ENCODE peak calls at places on chromosomes 6 and 20, in ten cellular contexts. Y is CD4-positive, alpha-beta T cell; T is AG04449; O is RWPE1; F is fibroblast of lung; C is cardiac fibroblast; X is K562; H is spleen; I is coronary artery; R is A673. S is an unnamed sample.

GRCh38 chr6:155850408-155850841 is 394.8 kb upstream of the NOX3 start:
- DNase-seq in Y (no peak), T (no peak), O (no peak), F (peak), C (peak), X (no peak), H (no peak), I (no peak), R (no peak), S (peak)

GRCh38 chr6:38262041-38262440 is 377.7 kb downstream of the BTBD9 start:
- DNase-seq in Y (no peak), T (peak), O (peak), F (peak), C (peak), X (no peak), H (no peak), I (no peak), R (peak), S (peak)

GRCh38 chr6:127342946-127343752 is at the start of gene ECHDC1:
- DNase-seq in Y (peak), T (no peak), O (peak), F (peak), C (peak), X (peak), H (peak), I (peak), R (peak), S (peak)

GRCh38 chr6:90025418-90026089 is 131.3 kb downstream of the GJA10 start:
- DNase-seq in Y (no peak), T (peak), O (peak), F (peak), C (peak), X (no peak), H (no peak), I (no peak), R (peak), S (peak)

GRCh38 chr20:44582321-44583025 is at the start of gene PKIG:
- DNase-seq in Y (no peak), T (peak), O (no peak), F (peak), C (peak), X (no peak), H (no peak), I (peak), R (peak), S (peak)

GRCh38 chr6:107488875-107489635 is 862 bp upstream of the SOBP start:
- DNase-seq in Y (no peak), T (no peak), O (peak), F (no peak), C (peak), X (peak), H (peak), I (peak), R (peak), S (no peak)

GRCh38 chr6:22821664-22822320 is 252.4 kb downstream of the HDGFL1 start:
- DNase-seq in Y (no peak), T (peak), O (no peak), F (peak), C (peak), X (no peak), H (no peak), I (no peak), R (no peak), S (no peak)

GRCh38 chr6:63272397-63272796 is 47.4 kb downstream of the LGSN start:
- DNase-seq in Y (no peak), T (no peak), O (peak), F (no peak), C (peak), X (peak), H (no peak), I (no peak), R (peak), S (no peak)

GRCh38 chr6:148959008-148959407 is 212.2 kb downstream of the UST start:
- DNase-seq in Y (no peak), T (no peak), O (no peak), F (no peak), C (no peak), X (no peak), H (no peak), I (no peak), R (no peak), S (no peak)

GRCh38 chr6:81834141-81834621 is 81.7 kb upstream of the TENT5A start:
- DNase-seq in Y (no peak), T (peak), O (no peak), F (peak), C (peak), X (no peak), H (no peak), I (peak), R (peak), S (peak)

GRCh38 chr6:14729186-14729871 is 516.5 kb upstream of the JARID2 start:
- DNase-seq in Y (no peak), T (no peak), O (no peak), F (no peak), C (no peak), X (no peak), H (no peak), I (no peak), R (no peak), S (no peak)

GRCh38 chr6:114390176-114390575 is 47.4 kb upstream of the HS3ST5 start:
- DNase-seq in Y (no peak), T (no peak), O (no peak), F (peak), C (no peak), X (no peak), H (no peak), I (no peak), R (no peak), S (no peak)

GRCh38 chr6:41494212-41495115 is 51.7 kb upstream of the FOXP4 start:
- DNase-seq in Y (no peak), T (no peak), O (no peak), F (peak), C (peak), X (no peak), H (no peak), I (no peak), R (no peak), S (no peak)

GRCh38 chr20:62875419-62876355 is 14.1 kb upstream of the TCFL5 start:
- DNase-seq in Y (no peak), T (no peak), O (peak), F (peak), C (peak), X (peak), H (peak), I (peak), R (peak), S (no peak)

GRCh38 chr6:12075067-12075563 is 63.0 kb downstream of the HIVEP1 start:
- DNase-seq in Y (no peak), T (no peak), O (no peak), F (no peak), C (peak), X (no peak), H (no peak), I (no peak), R (no peak), S (no peak)
- TF ChIP-seq CTCF in Y (peak), T (peak), O (no peak), F (peak), C (peak), X (peak), H (peak), I (no peak), R (peak), S (peak)

GRCh38 chr20:20184149-20184548 is 131.8 kb downstream of the CFAP61 start:
- DNase-seq in Y (no peak), T (no peak), O (no peak), F (no peak), C (no peak), X (peak), H (no peak), I (no peak), R (peak), S (no peak)
- TF ChIP-seq CTCF in Y (no peak), T (peak), O (peak), F (no peak), C (peak), X (peak), H (no peak), I (no peak), R (peak), S (peak)

GRCh38 chr6:163940705-163941470 is 526.4 kb downstream of the QKI start:
- DNase-seq in Y (no peak), T (no peak), O (no peak), F (peak), C (peak), X (no peak), H (no peak), I (no peak), R (peak), S (no peak)

GRCh38 chr6:163944897-163945296 is 530.4 kb downstream of the QKI start:
- DNase-seq in Y (no peak), T (no peak), O (no peak), F (no peak), C (no peak), X (no peak), H (peak), I (no peak), R (peak), S (no peak)

GRCh38 chr6:163943647-163944395 is 529.3 kb downstream of the QKI start:
- DNase-seq in Y (no peak), T (no peak), O (no peak), F (peak), C (peak), X (no peak), H (peak), I (no peak), R (peak), S (no peak)

GRCh38 chr6:163942790-163943189 is 528.3 kb downstream of the QKI start:
- DNase-seq in Y (no peak), T (no peak), O (no peak), F (no peak), C (no peak), X (no peak), H (no peak), I (no peak), R (no peak), S (no peak)

GRCh38 chr6:163941471-163941980 is 527.0 kb downstream of the QKI start:
- DNase-seq in Y (no peak), T (no peak), O (no peak), F (no peak), C (no peak), X (no peak), H (peak), I (no peak), R (no peak), S (no peak)
- TF ChIP-seq CTCF in Y (no peak), T (no peak), O (no peak), F (no peak), C (no peak), X (no peak), H (no peak), I (no peak), R (no peak), S (no peak)

GRCh38 chr20:6626805-6627204 is 140.7 kb upstream of the BMP2 start:
- DNase-seq in Y (no peak), T (no peak), O (no peak), F (no peak), C (no peak), X (no peak), H (no peak), I (no peak), R (peak), S (no peak)
- TF ChIP-seq CTCF in Y (no peak), T (no peak), O (no peak), F (no peak), C (peak), X (no peak), H (no peak), I (no peak), R (peak), S (no peak)

GRCh38 chr20:9506337-9506821 is 8.0 kb upstream of the LAMP5 start:
- DNase-seq in Y (no peak), T (no peak), O (no peak), F (no peak), C (no peak), X (no peak), H (no peak), I (no peak), R (no peak), S (no peak)

GRCh38 chr20:9506964-9507369 is 7.4 kb upstream of the LAMP5 start:
- DNase-seq in Y (no peak), T (no peak), O (no peak), F (no peak), C (no peak), X (no peak), H (no peak), I (no peak), R (no peak), S (no peak)

GRCh38 chr20:9500121-9500911 is 14.1 kb upstream of the LAMP5 start:
- DNase-seq in Y (no peak), T (no peak), O (no peak), F (no peak), C (no peak), X (no peak), H (no peak), I (no peak), R (no peak), S (no peak)

GRCh38 chr20:9501473-9501872 is 12.9 kb upstream of the LAMP5 start:
- DNase-seq in Y (no peak), T (no peak), O (no peak), F (no peak), C (no peak), X (no peak), H (no peak), I (no peak), R (no peak), S (no peak)

DNA sequence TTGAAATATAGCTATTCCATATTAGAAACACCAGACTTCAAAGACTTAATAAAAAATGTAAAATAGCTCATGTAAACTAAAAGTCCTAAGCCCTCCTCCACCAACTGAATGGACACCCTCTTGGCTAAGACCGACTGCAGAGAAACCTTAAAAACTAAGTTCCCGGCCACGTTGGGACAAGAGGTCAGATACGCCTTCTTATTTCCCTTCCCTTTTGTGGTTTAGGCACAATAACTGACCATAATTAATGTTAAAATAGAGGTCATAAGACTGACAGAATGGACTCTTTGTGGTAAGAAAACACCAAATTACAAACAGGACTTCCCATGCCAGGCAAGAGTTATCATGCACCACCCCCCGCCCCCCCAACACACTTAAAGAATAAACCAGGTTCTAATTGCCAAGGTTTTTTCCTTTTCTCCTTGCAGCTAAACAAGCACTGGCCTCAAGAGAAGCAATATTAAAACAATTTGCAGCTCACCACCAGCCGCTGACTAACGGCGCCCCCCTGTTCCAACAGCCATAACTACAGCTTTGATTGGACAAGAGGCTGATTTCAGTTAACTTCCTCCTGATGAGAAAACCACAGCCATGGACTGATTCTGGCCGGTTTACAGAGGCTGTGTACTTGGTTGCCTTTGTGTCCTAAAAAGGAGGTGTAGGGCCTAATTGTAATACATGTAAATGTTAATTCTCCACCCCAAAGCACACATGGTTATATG is 10.7 kb upstream of the LAMP5 start:
- DNase-seq in Y (no peak), T (no peak), O (no peak), F (peak), C (no peak), X (no peak), H (no peak), I (no peak), R (peak), S (no peak)
- TF ChIP-seq CTCF in Y (no peak), T (peak), O (no peak), F (no peak), C (no peak), X (no peak), H (no peak), I (no peak), R (peak), S (no peak)

GRCh38 chr20:36591281-36591680 is 14.3 kb upstream of the RAB5IF start:
- DNase-seq in Y (no peak), T (no peak), O (no peak), F (no peak), C (no peak), X (no peak), H (no peak), I (no peak), R (no peak), S (no peak)

GRCh38 chr20:36587388-36588136 is 14.2 kb downstream of the TGIF2 start:
- DNase-seq in Y (no peak), T (no peak), O (no peak), F (no peak), C (no peak), X (no peak), H (no peak), I (no peak), R (no peak), S (no peak)

GRCh38 chr20:36593347-36593746 is 12.2 kb upstream of the RAB5IF start:
- DNase-seq in Y (no peak), T (no peak), O (no peak), F (no peak), C (no peak), X (no peak), H (no peak), I (no peak), R (no peak), S (no peak)

DNA sequence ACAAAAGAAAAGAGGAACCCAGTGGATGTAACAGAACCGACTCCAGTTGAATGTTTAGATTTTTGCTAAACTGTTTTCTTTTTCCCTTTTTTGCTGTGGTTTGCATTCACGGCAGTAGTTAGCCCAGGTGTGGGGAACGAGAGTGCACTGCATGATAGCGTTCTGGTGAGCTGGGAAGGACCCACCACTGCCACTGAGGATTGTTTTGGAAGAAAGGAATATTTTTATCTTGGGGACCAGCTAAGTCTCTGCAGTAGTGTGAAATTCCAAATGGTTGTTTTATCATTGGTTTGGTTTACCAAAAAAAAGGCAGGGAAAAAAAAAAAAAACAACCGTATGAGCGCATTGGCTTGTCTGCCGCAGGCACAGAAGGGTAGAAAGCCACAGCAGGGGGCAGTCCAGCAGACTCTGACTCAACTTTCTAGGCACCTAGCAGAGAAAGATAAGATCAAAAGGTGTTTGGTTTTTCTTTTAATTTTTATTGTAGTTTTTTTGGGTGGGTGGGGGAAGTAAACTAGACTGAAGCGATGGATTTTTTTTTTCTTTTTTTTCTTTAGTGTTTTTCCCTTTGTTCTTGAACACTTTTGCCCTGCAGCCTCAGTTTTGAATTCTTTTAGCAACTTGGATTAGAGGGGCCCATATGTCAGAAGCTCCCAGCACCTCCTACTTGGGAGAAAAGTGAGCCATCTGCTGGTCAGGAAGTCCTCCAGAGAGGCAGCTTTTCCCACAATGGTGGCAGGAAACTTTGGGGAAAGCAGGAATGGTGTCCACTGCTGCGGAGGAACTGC is 13.5 kb upstream of the RAB5IF start:
- DNase-seq in Y (peak), T (no peak), O (no peak), F (no peak), C (peak), X (peak), H (no peak), I (no peak), R (peak), S (no peak)
- TF ChIP-seq CTCF in Y (peak), T (peak), O (peak), F (peak), C (peak), X (peak), H (peak), I (no peak), R (peak), S (peak)

GRCh38 chr20:9143926-9144325 is 75.0 kb downstream of the PLCB4 start:
- DNase-seq in Y (no peak), T (no peak), O (no peak), F (no peak), C (no peak), X (no peak), H (no peak), I (no peak), R (no peak), S (no peak)

GRCh38 chr20:9141070-9141469 is 72.2 kb downstream of the PLCB4 start:
- DNase-seq in Y (no peak), T (no peak), O (no peak), F (no peak), C (no peak), X (no peak), H (no peak), I (no peak), R (no peak), S (no peak)

GRCh38 chr20:9141916-9142315 is 73.0 kb downstream of the PLCB4 start:
- DNase-seq in Y (no peak), T (no peak), O (no peak), F (no peak), C (no peak), X (no peak), H (no peak), I (no peak), R (no peak), S (no peak)

GRCh38 chr20:9144643-9145042 is 75.8 kb downstream of the PLCB4 start:
- DNase-seq in Y (no peak), T (no peak), O (no peak), F (no peak), C (no peak), X (no peak), H (no peak), I (no peak), R (no peak), S (no peak)

GRCh38 chr20:9142809-9143208 is 73.9 kb downstream of the PLCB4 start:
- DNase-seq in Y (no peak), T (no peak), O (no peak), F (no peak), C (no peak), X (no peak), H (no peak), I (no peak), R (no peak), S (no peak)
- TF ChIP-seq CTCF in Y (no peak), T (no peak), O (no peak), F (no peak), C (no peak), X (no peak), H (no peak), I (no peak), R (no peak), S (no peak)

S was measured in BJ.